ENCODE peak calls at places on chromosomes 12 and 14, in four cellular contexts. H, U, A and T are unnamed samples.

GRCh38 chr14:55427439-55427838 is 13.0 kb downstream of the TBPL2 start:
- DNase-seq in H (no peak), U (no peak), A (no peak), T (no peak)

GRCh38 chr12:118548887-118549286 is 172.5 kb downstream of the SUDS3 start:
- DNase-seq in H (no peak), U (no peak), A (no peak), T (no peak)

GRCh38 chr12:108518101-108518715 is 3.1 kb downstream of the FICD start:
- DNase-seq in H (no peak), U (no peak), A (no peak), T (no peak)

GRCh38 chr14:95876769-95877490 is at the start of gene TUNAR:
- DNase-seq in H (no peak), U (no peak), A (peak; percentile 40), T (no peak)

GRCh38 chr12:5567021-5567744 is 135.3 kb downstream of the NTF3 start:
- DNase-seq in H (no peak), U (no peak), A (no peak), T (no peak)

GRCh38 chr14:33457617-33458016 is 493.3 kb downstream of the EGLN3 start:
- DNase-seq in H (no peak), U (no peak), A (no peak), T (no peak)

GRCh38 chr14:91249841-91250616 is 5.5 kb upstream of the GPR68 start:
- DNase-seq in H (no peak), U (no peak), A (no peak), T (peak; percentile 66)

GRCh38 chr14:58954052-58954451 is 234.4 kb upstream of the DAAM1 start:
- DNase-seq in H (no peak), U (no peak), A (no peak), T (no peak)

GRCh38 chr14:58749066-58749669 is 111.4 kb downstream of the DACT1 start:
- DNase-seq in H (no peak), U (peak; percentile 80), A (no peak), T (peak; percentile 83)

GRCh38 chr12:112170376-112170775 is 45.0 kb downstream of the TRAFD1 start:
- DNase-seq in H (no peak), U (no peak), A (peak; percentile 42), T (no peak)

GRCh38 chr14:89614009-89614691 is 197.1 kb upstream of the FOXN3 start:
- DNase-seq in H (no peak), U (no peak), A (no peak), T (no peak)

GRCh38 chr12:52146822-52147366 is 44.9 kb downstream of the KRT80 start:
- DNase-seq in H (no peak), U (no peak), A (no peak), T (no peak)

GRCh38 chr14:32085845-32086383 is 8.8 kb downstream of the ARHGAP5 start:
- DNase-seq in H (no peak), U (no peak), A (no peak), T (no peak)

GRCh38 chr14:100389497-100390104 is 66.5 kb downstream of the SLC25A47 start:
- DNase-seq in H (no peak), U (no peak), A (no peak), T (no peak)

GRCh38 chr14:29906256-29906885 is 21.3 kb downstream of the PRKD1 start:
- DNase-seq in H (no peak), U (no peak), A (no peak), T (no peak)

GRCh38 chr12:51082561-51083139 is 746 bp downstream of the CSRNP2 start:
- DNase-seq in H (no peak), U (no peak), A (peak; percentile 30), T (no peak)

GRCh38 chr12:7017870-7018349 is 366 bp downstream of the LPCAT3 start:
- DNase-seq in H (no peak), U (no peak), A (no peak), T (no peak)

GRCh38 chr12:59084758-59085383 is 164.6 kb upstream of the LRIG3 start:
- DNase-seq in H (peak; percentile 16), U (peak; percentile 44), A (no peak), T (peak; percentile 56)

GRCh38 chr12:113232787-113233585 is 11.7 kb downstream of the TPCN1 start:
- DNase-seq in H (no peak), U (no peak), A (no peak), T (no peak)

GRCh38 chr12:68122236-68122920 is 37.2 kb downstream of the IFNG start:
- DNase-seq in H (no peak), U (no peak), A (no peak), T (no peak)

GRCh38 chr12:26122681-26123481 is 2.0 kb downstream of the BHLHE41 start:
- DNase-seq in H (peak; percentile 83), U (no peak), A (peak; percentile 33), T (peak; percentile 84)

GRCh38 chr14:33307691-33308369 is 369.2 kb downstream of the NPAS3 start:
- DNase-seq in H (peak; percentile 28), U (peak; percentile 54), A (no peak), T (peak; percentile 83)

GRCh38 chr12:26833692-26834168 is 736 bp upstream of the ITPR2 start:
- DNase-seq in H (peak; percentile 41), U (no peak), A (peak; percentile 90), T (no peak)

GRCh38 chr12:117766008-117766407 is 202.8 kb downstream of the KSR2 start:
- DNase-seq in H (no peak), U (no peak), A (no peak), T (no peak)

GRCh38 chr14:90580381-90581335 is 183.8 kb downstream of the CALM1 start:
- DNase-seq in H (no peak), U (no peak), A (no peak), T (peak; percentile 9)

GRCh38 chr12:82359115-82359478 is 768 bp downstream of the METTL25 start:
- DNase-seq in H (no peak), U (no peak), A (peak; percentile 16), T (no peak)

DNA sequence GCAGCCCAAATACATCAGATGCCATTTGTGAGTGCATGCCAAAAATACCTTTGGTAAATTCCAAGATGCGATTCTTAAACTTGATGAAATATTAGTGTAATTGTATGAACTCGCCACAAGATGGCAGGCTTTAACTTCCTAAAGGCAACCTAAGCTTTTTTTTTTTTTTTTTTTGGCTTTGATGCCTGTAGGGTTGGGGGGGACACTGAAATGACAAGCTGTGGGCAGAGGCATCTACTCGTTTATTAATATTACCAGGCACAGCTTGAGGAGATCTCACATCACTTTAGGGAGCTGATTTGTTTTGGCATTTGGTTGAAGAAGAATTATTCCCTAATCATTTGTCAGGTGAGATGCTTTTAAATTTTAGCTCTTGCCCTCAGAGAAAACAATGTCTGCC is 126.7 kb upstream of the CCDC196 start:
- DNase-seq in H (no peak), U (no peak), A (peak; percentile 11), T (peak; percentile 19)
- TF ChIP-seq CTCF in H (peak; percentile 20), U (peak; percentile 60), A (peak; percentile 33), T (peak; percentile 36)

GRCh38 chr12:122349078-122349477 is 73.4 kb downstream of the CLIP1 start:
- DNase-seq in H (no peak), U (no peak), A (no peak), T (no peak)

GRCh38 chr12:122352394-122352793 is 70.1 kb downstream of the CLIP1 start:
- DNase-seq in H (no peak), U (no peak), A (no peak), T (no peak)

GRCh38 chr12:122346054-122346453 is 76.4 kb downstream of the CLIP1 start:
- DNase-seq in H (no peak), U (no peak), A (no peak), T (no peak)

GRCh38 chr12:122348505-122348904 is 74.0 kb downstream of the CLIP1 start:
- DNase-seq in H (no peak), U (no peak), A (no peak), T (no peak)

GRCh38 chr12:122350444-122350843 is 72.0 kb downstream of the CLIP1 start:
- DNase-seq in H (no peak), U (no peak), A (no peak), T (no peak)
- TF ChIP-seq CTCF in H (no peak), U (peak; percentile 41), A (no peak), T (no peak)

DNA sequence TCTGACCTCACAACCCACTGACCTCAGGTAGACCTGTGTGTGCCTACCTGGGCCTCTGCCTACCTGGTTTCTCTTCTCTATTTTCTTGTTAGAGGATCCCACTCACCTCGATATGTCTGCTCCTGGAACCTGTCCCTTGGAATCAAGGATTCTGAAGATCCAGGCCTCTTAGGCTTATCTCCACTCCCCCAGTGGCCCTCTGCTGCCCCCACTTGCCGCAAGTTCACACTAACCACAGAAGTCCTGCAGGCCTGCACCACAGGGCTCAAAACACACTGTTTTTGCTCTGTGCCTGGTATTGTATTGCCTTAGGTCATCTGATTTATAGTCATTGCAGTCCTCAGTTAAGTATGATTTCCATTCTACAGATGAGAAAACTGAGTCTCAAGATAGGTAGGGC is 15.3 kb upstream of the NRXN3 start:
- DNase-seq in H (no peak), U (no peak), A (peak; percentile 80), T (no peak)
- TF ChIP-seq CTCF in H (no peak), U (no peak), A (peak; percentile 81), T (no peak)

DNA sequence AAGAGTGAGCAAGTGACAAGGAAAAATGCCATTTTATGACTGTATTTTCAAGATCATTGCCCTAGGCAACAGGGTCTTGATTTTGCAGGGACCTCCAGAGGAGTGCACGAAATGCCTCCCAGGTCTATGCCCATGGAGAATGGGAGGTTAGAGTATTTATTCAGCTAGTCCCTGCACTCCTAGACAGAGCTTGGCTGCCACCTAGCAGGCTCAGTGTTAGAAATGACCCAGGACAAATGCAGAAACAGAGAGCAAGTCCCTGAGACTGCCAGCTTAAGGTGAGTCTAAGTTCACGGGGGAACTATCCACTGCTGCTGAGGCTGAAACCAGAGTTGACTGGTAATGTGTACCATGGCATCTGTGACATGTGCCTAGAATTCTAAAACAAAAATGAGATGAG is 506.4 kb downstream of the MED13L start:
- DNase-seq in H (no peak), U (no peak), A (peak; percentile 25), T (no peak)
- TF ChIP-seq CTCF in H (no peak), U (peak; percentile 40), A (peak; percentile 48), T (peak; percentile 31)

DNA sequence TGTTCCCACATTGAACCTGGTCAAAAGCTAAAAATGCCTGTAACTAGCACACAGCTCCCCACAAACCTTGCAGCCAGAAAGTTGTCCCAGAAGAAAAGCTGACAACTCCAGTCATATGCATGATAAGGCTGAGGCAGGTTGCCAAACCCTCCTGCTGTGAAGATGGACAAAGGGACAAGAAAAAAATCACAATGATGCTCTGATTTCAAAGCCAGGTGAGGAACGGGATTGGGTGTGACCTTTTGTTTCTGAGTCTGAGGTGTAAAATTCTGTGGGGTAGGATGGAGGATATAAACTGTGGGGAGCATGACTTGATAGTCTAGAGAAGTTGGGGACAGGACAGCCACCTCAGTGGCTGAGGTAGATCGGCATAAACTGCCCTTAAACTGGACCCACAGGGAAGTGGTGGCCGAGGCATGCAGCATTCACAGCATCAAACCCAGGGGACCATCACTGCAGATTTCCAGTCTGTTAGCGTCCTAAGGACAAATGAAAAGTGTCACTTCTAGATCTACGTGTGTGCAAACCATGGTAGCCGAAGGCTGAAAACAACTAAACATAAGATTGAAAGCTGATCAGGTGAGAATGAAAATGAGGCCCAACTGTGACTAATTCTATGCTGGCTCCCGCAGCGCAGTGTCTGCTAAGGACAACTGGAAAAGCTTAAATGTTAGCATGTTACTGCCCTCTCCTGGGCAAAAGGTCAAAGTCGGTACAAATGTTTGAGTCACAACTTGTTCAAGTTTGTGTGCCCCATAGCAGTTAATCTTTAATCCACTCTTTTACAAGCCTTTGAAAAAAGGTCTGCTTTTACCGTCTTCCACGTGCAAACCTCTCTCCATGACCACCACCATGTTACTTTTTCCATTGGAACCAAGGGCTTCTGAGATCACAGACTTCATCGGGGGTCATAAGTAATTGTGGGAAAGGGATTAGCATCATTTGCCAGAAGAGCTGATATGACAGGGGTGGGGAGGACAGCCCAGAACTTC is 39.8 kb downstream of the GRIN2B start:
- DNase-seq in H (no peak), U (no peak), A (peak; percentile 70), T (no peak)
- TF ChIP-seq CTCF in H (no peak), U (no peak), A (peak; percentile 64), T (no peak)